ENCODE peak calls at places on chromosomes 16 and 17, in four cellular contexts. S is uterus, I is RCC 7860, Y is Peyer's patch. H is an unnamed sample.

GRCh38 chr17:1001640-1002411 is 4.9 kb downstream of the TIMM22 start:
- DNase-seq in S (no peak), I (no peak), Y (no peak), H (peak)

GRCh38 chr17:76869878-76870714 is 1.9 kb downstream of the MGAT5B start:
- DNase-seq in S (no peak), I (no peak), Y (no peak), H (no peak)

GRCh38 chr17:31511176-31511540 is 119.7 kb downstream of the RAB11FIP4 start:
- DNase-seq in S (no peak), I (no peak), Y (no peak), H (no peak)

GRCh38 chr17:36183001-36183810 is 6.8 kb upstream of the TBC1D3B start:
- DNase-seq in S (peak), I (no peak), Y (peak), H (peak)

GRCh38 chr17:1561420-1562177 is 993 bp downstream of the PITPNA start:
- DNase-seq in S (no peak), I (no peak), Y (no peak), H (peak)

GRCh38 chr17:79192503-79193500 is 118.2 kb downstream of the ENGASE start:
- DNase-seq in S (no peak), I (no peak), Y (no peak), H (peak)

GRCh38 chr16:84239910-84240309 is at the start of gene KCNG4:
- DNase-seq in S (no peak), I (no peak), Y (no peak), H (peak)

GRCh38 chr16:82034981-82035612 is at the start of gene HSD17B2:
- DNase-seq in S (no peak), I (peak), Y (peak), H (no peak)

GRCh38 chr16:51225902-51226301 is 74.8 kb upstream of the SALL1 start:
- DNase-seq in S (no peak), I (no peak), Y (no peak), H (no peak)

GRCh38 chr17:47205419-47205963 is 3.7 kb upstream of the MYL4 start:
- DNase-seq in S (no peak), I (peak), Y (peak), H (no peak)

GRCh38 chr16:87669672-87670071 is 67.4 kb downstream of the JPH3 start:
- DNase-seq in S (no peak), I (no peak), Y (no peak), H (no peak)

GRCh38 chr16:86735727-86736126 is 157.4 kb downstream of the FOXL1 start:
- DNase-seq in S (no peak), I (no peak), Y (no peak), H (no peak)

H was measured in adrenal gland.